ENCODE peak calls at places on chromosomes 12 and 14, in nine cellular contexts. U is GM06990, E is HFFc6, A is fibroblast of mammary gland, X is activated T-helper 1 cell treated with Interleukin-2 at 50 U/mL for 16 hours, Q is small intestine, K is NCI-H1417, J is stromal cell of bone marrow, S is HTR-8/SVneo. M is an unnamed sample.

GRCh38 chr12:530308-530707 is 70.6 kb downstream of the B4GALNT3 start:
- DNase-seq in U (no peak), E (peak; percentile 67), A (peak; percentile 41), X (no peak), Q (peak; percentile 56), K (no peak), J (no peak), S (no peak), M (peak; percentile 84)

GRCh38 chr12:121762269-121762668 is 31.2 kb downstream of the RHOF start:
- DNase-seq in U (no peak), E (no peak), A (no peak), X (no peak), Q (no peak), K (no peak), J (no peak), S (no peak), M (no peak)

GRCh38 chr12:69024907-69025306 is 91.9 kb upstream of the CPM start:
- DNase-seq in U (no peak), E (peak; percentile 57), A (peak; percentile 85), X (no peak), Q (no peak), K (no peak), J (no peak), S (no peak), M (no peak)

GRCh38 chr12:89779090-89779489 is 70.5 kb upstream of the ATP2B1 start:
- DNase-seq in U (no peak), E (no peak), A (no peak), X (no peak), Q (peak; percentile 67), K (no peak), J (no peak), S (no peak), M (no peak)

GRCh38 chr14:20782280-20782890 is 1.3 kb downstream of the RNASE6 start:
- DNase-seq in U (peak; percentile 43), E (no peak), A (no peak), X (no peak), Q (peak; percentile 74), K (no peak), J (no peak), S (no peak), M (no peak)

GRCh38 chr14:61648377-61648776 is 46.9 kb upstream of the HIF1A start:
- DNase-seq in U (no peak), E (no peak), A (no peak), X (no peak), Q (no peak), K (no peak), J (no peak), S (no peak), M (no peak)

GRCh38 chr12:19885987-19886804 is 446.9 kb downstream of the AEBP2 start:
- DNase-seq in U (no peak), E (no peak), A (no peak), X (no peak), Q (peak; percentile 53), K (no peak), J (no peak), S (no peak), M (no peak)

GRCh38 chr12:116687888-116688287 is 50.0 kb downstream of the SPRING1 start:
- DNase-seq in U (no peak), E (no peak), A (peak; percentile 43), X (no peak), Q (no peak), K (no peak), J (no peak), S (peak; percentile 19), M (no peak)

GRCh38 chr12:25800101-25800500 is 158.4 kb upstream of the RASSF8 start:
- DNase-seq in U (no peak), E (no peak), A (no peak), X (no peak), Q (no peak), K (no peak), J (no peak), S (no peak), M (no peak)

GRCh38 chr12:75011120-75011519 is 198.5 kb downstream of the KCNC2 start:
- DNase-seq in U (no peak), E (no peak), A (no peak), X (no peak), Q (no peak), K (no peak), J (no peak), S (peak; percentile 6), M (no peak)

GRCh38 chr14:103686831-103687485 is 28.3 kb downstream of the XRCC3 start:
- DNase-seq in U (no peak), E (no peak), A (no peak), X (no peak), Q (no peak), K (no peak), J (no peak), S (no peak), M (no peak)

GRCh38 chr12:78181544-78182162 is 351.0 kb downstream of the NAV3 start:
- DNase-seq in U (no peak), E (no peak), A (peak; percentile 38), X (no peak), Q (peak; percentile 14), K (peak; percentile 43), J (no peak), S (no peak), M (no peak)

GRCh38 chr12:113136128-113136989 is 798 bp upstream of the RASAL1 start:
- DNase-seq in U (no peak), E (no peak), A (no peak), X (no peak), Q (peak; percentile 17), K (peak; percentile 54), J (no peak), S (peak; percentile 30), M (no peak)

GRCh38 chr14:86035882-86036281 is 505.9 kb downstream of the FLRT2 start:
- DNase-seq in U (no peak), E (peak; percentile 15), A (peak; percentile 41), X (no peak), Q (no peak), K (no peak), J (no peak), S (no peak), M (no peak)

M was measured in GM04503.